ENCODE peak calls at places on chromosomes 12 and 14, in five cellular contexts. One of them, this sample, is unnamed.

GRCh38 chr12:101697197-101697929 is at the start of gene CHPT1:
- DNase-seq in stomach: peak; percentile 82
- DNase-seq in thoracic aorta: peak; percentile 5
- DNase-seq in neural progenitor cell: peak; percentile 87
- DNase-seq in fibroblast of the aortic adventitia: no peak
- DNase-seq in this sample: peak; percentile 15

GRCh38 chr12:86647800-86648199 is 391.6 kb upstream of the MGAT4C start:
- DNase-seq in fibroblast of the aortic adventitia: no peak
- DNase-seq in thoracic aorta: no peak
- DNase-seq in neural progenitor cell: no peak
- DNase-seq in stomach: no peak
- DNase-seq in this sample: no peak

GRCh38 chr12:27780612-27781408 is 774 bp upstream of the MANSC4 start:
- DNase-seq in thoracic aorta: peak; percentile 24
- DNase-seq in fibroblast of the aortic adventitia: peak; percentile 60
- DNase-seq in stomach: peak; percentile 26
- DNase-seq in neural progenitor cell: peak; percentile 41
- DNase-seq in this sample: peak; percentile 50

GRCh38 chr12:69095765-69096477 is 143.4 kb upstream of the CPSF6 start:
- DNase-seq in neural progenitor cell: no peak
- DNase-seq in thoracic aorta: no peak
- DNase-seq in fibroblast of the aortic adventitia: peak; percentile 28
- DNase-seq in stomach: no peak
- DNase-seq in this sample: no peak

GRCh38 chr14:55249423-55249822 is 21.8 kb upstream of the FBXO34 start:
- DNase-seq in thoracic aorta: no peak
- DNase-seq in stomach: no peak
- DNase-seq in fibroblast of the aortic adventitia: peak; percentile 64
- DNase-seq in neural progenitor cell: no peak
- DNase-seq in this sample: peak; percentile 57

GRCh38 chr12:131040491-131040890 is 86.8 kb downstream of the ADGRD1 start:
- DNase-seq in fibroblast of the aortic adventitia: no peak
- DNase-seq in neural progenitor cell: no peak
- DNase-seq in thoracic aorta: no peak
- DNase-seq in stomach: no peak
- DNase-seq in this sample: no peak

GRCh38 chr12:76024102-76024781 is 7.3 kb downstream of the PHLDA1 start:
- DNase-seq in thoracic aorta: no peak
- DNase-seq in stomach: no peak
- DNase-seq in fibroblast of the aortic adventitia: peak; percentile 40
- DNase-seq in neural progenitor cell: no peak
- DNase-seq in this sample: peak; percentile 32

GRCh38 chr14:93981316-93981715 is 4.9 kb upstream of the ASB2 start:
- DNase-seq in fibroblast of the aortic adventitia: no peak
- DNase-seq in stomach: no peak
- DNase-seq in neural progenitor cell: no peak
- DNase-seq in thoracic aorta: no peak
- DNase-seq in this sample: no peak

GRCh38 chr12:25983625-25984024 is 25.1 kb downstream of the RASSF8 start:
- DNase-seq in thoracic aorta: no peak
- DNase-seq in stomach: no peak
- DNase-seq in fibroblast of the aortic adventitia: no peak
- DNase-seq in neural progenitor cell: no peak
- DNase-seq in this sample: no peak

GRCh38 chr12:111327474-111327873 is 41.4 kb downstream of the PHETA1 start:
- DNase-seq in neural progenitor cell: no peak
- DNase-seq in stomach: no peak
- DNase-seq in thoracic aorta: no peak
- DNase-seq in fibroblast of the aortic adventitia: no peak
- DNase-seq in this sample: no peak

GRCh38 chr12:113655919-113656318 is 184.2 kb upstream of the LHX5 start:
- DNase-seq in stomach: no peak
- DNase-seq in fibroblast of the aortic adventitia: no peak
- DNase-seq in thoracic aorta: no peak
- DNase-seq in neural progenitor cell: no peak
- DNase-seq in this sample: no peak

GRCh38 chr14:69152181-69152943 is 557 bp downstream of the DCAF5 start:
- DNase-seq in thoracic aorta: no peak
- DNase-seq in neural progenitor cell: peak; percentile 70
- DNase-seq in stomach: no peak
- DNase-seq in fibroblast of the aortic adventitia: peak; percentile 40
- DNase-seq in this sample: peak; percentile 51

GRCh38 chr12:121786441-121786825 is 7.1 kb downstream of the RHOF start:
- DNase-seq in neural progenitor cell: no peak
- DNase-seq in thoracic aorta: no peak
- DNase-seq in stomach: peak; percentile 85
- DNase-seq in fibroblast of the aortic adventitia: peak; percentile 87
- DNase-seq in this sample: peak; percentile 64

GRCh38 chr14:80136358-80136757 is 74.9 kb downstream of the DIO2 start:
- DNase-seq in neural progenitor cell: peak; percentile 4
- DNase-seq in thoracic aorta: no peak
- DNase-seq in stomach: no peak
- DNase-seq in fibroblast of the aortic adventitia: no peak
- DNase-seq in this sample: peak; percentile 22

GRCh38 chr12:80313184-80313583 is 130.9 kb upstream of the PTPRQ start:
- DNase-seq in neural progenitor cell: no peak
- DNase-seq in stomach: no peak
- DNase-seq in fibroblast of the aortic adventitia: peak; percentile 35
- DNase-seq in thoracic aorta: no peak
- DNase-seq in this sample: peak; percentile 22
- TF ChIP-seq CTCF in neural progenitor cell: no peak
- TF ChIP-seq CTCF in stomach: no peak
- TF ChIP-seq CTCF in fibroblast of the aortic adventitia: no peak
- TF ChIP-seq CTCF in thoracic aorta: no peak
- TF ChIP-seq CTCF in this sample: no peak

DNA sequence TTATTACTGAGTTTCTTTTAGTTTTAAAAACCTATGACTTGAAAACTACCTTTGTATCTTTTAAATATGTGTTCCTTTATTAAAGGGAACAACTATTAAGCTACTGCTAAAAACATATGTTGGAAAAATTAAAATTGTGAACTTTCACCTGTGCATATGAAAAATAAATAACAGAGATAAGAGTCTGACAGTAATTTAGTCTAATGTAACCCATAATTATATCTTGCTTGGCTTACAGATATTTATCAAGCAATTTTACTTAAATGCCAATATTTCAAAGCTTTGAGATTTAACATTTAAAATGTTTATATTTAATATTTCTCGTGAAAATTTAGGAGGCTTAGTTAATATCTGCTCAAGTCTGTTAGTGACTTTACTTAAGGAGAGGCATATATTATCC is 309.8 kb downstream of the CCER1 start:
- DNase-seq in fibroblast of the aortic adventitia: no peak
- DNase-seq in neural progenitor cell: no peak
- DNase-seq in thoracic aorta: no peak
- DNase-seq in stomach: no peak
- DNase-seq in this sample: no peak
- H3K4me3 ChIP-seq in fibroblast of the aortic adventitia: no peak overlapping the region
- H3K4me3 ChIP-seq in neural progenitor cell: no peak overlapping the region
- H3K4me3 ChIP-seq in thoracic aorta: no peak overlapping the region
- H3K4me3 ChIP-seq in stomach: no peak overlapping the region
- H3K4me3 ChIP-seq in this sample: no peak overlapping the region

GRCh38 chr12:49827351-49828099 is 688 bp downstream of the NCKAP5L start:
- DNase-seq in thoracic aorta: no peak
- DNase-seq in stomach: peak; percentile 66
- DNase-seq in neural progenitor cell: peak; percentile 89
- DNase-seq in fibroblast of the aortic adventitia: peak; percentile 67
- DNase-seq in this sample: peak; percentile 67
- TF ChIP-seq CTCF in thoracic aorta: no peak
- TF ChIP-seq CTCF in stomach: no peak
- TF ChIP-seq CTCF in neural progenitor cell: no peak
- TF ChIP-seq CTCF in fibroblast of the aortic adventitia: no peak
- TF ChIP-seq CTCF in this sample: no peak

GRCh38 chr14:78566859-78567172 is 396.6 kb downstream of the NRXN3 start:
- DNase-seq in fibroblast of the aortic adventitia: no peak
- DNase-seq in thoracic aorta: no peak
- DNase-seq in stomach: no peak
- DNase-seq in neural progenitor cell: no peak
- DNase-seq in this sample: no peak

GRCh38 chr14:78567343-78567742 is 397.2 kb downstream of the NRXN3 start:
- DNase-seq in stomach: no peak
- DNase-seq in fibroblast of the aortic adventitia: peak; percentile 13
- DNase-seq in neural progenitor cell: no peak
- DNase-seq in thoracic aorta: no peak
- DNase-seq in this sample: peak; percentile 1

GRCh38 chr14:78566017-78566858 is 396.1 kb downstream of the NRXN3 start:
- DNase-seq in fibroblast of the aortic adventitia: peak; percentile 79
- DNase-seq in neural progenitor cell: peak; percentile 88
- DNase-seq in stomach: peak; percentile 81
- DNase-seq in thoracic aorta: peak; percentile 33
- DNase-seq in this sample: peak; percentile 80
- H3K4me3 ChIP-seq in fibroblast of the aortic adventitia: peak overlapping the region; percentile 55
- H3K4me3 ChIP-seq in neural progenitor cell: peak overlapping the region; percentile 36
- H3K4me3 ChIP-seq in stomach: peak overlapping the region; percentile 38
- H3K4me3 ChIP-seq in thoracic aorta: peak overlapping the region; percentile 60
- H3K4me3 ChIP-seq in this sample: peak overlapping the region; percentile 17

GRCh38 chr14:102321456-102322101 is 2.0 kb downstream of the ZNF839 start:
- DNase-seq in thoracic aorta: no peak
- DNase-seq in stomach: no peak
- DNase-seq in fibroblast of the aortic adventitia: no peak
- DNase-seq in neural progenitor cell: no peak
- DNase-seq in this sample: no peak

GRCh38 chr14:102320671-102321455 is 1.3 kb downstream of the ZNF839 start:
- DNase-seq in thoracic aorta: no peak
- DNase-seq in stomach: no peak
- DNase-seq in neural progenitor cell: no peak
- DNase-seq in fibroblast of the aortic adventitia: no peak
- DNase-seq in this sample: no peak

GRCh38 chr14:102325791-102326345 is 6.3 kb downstream of the ZNF839 start:
- DNase-seq in thoracic aorta: no peak
- DNase-seq in neural progenitor cell: no peak
- DNase-seq in fibroblast of the aortic adventitia: no peak
- DNase-seq in stomach: no peak
- DNase-seq in this sample: peak; percentile 58

GRCh38 chr14:102320033-102320660 is 601 bp downstream of the ZNF839 start:
- DNase-seq in thoracic aorta: no peak
- DNase-seq in neural progenitor cell: peak; percentile 62
- DNase-seq in fibroblast of the aortic adventitia: peak; percentile 58
- DNase-seq in stomach: peak; percentile 49
- DNase-seq in this sample: peak; percentile 75

GRCh38 chr14:102323102-102323501 is 3.6 kb downstream of the ZNF839 start:
- DNase-seq in fibroblast of the aortic adventitia: peak; percentile 88
- DNase-seq in stomach: peak; percentile 67
- DNase-seq in neural progenitor cell: peak; percentile 65
- DNase-seq in thoracic aorta: peak; percentile 47
- DNase-seq in this sample: peak; percentile 91
- TF ChIP-seq CTCF in fibroblast of the aortic adventitia: peak; percentile 74
- TF ChIP-seq CTCF in stomach: peak; percentile 36
- TF ChIP-seq CTCF in neural progenitor cell: peak; percentile 50
- TF ChIP-seq CTCF in thoracic aorta: peak; percentile 39
- TF ChIP-seq CTCF in this sample: peak; percentile 76

GRCh38 chr12:6927999-6928702 is 392 bp downstream of the ATN1 start:
- DNase-seq in fibroblast of the aortic adventitia: no peak
- DNase-seq in stomach: no peak
- DNase-seq in thoracic aorta: no peak
- DNase-seq in neural progenitor cell: peak; percentile 48
- DNase-seq in this sample: no peak

GRCh38 chr12:6928703-6929407 is 1.1 kb downstream of the ATN1 start:
- DNase-seq in stomach: no peak
- DNase-seq in neural progenitor cell: no peak
- DNase-seq in thoracic aorta: no peak
- DNase-seq in fibroblast of the aortic adventitia: no peak
- DNase-seq in this sample: no peak

GRCh38 chr12:6925239-6925542 is 2.6 kb upstream of the ATN1 start:
- DNase-seq in thoracic aorta: no peak
- DNase-seq in neural progenitor cell: peak; percentile 64
- DNase-seq in fibroblast of the aortic adventitia: no peak
- DNase-seq in stomach: no peak
- DNase-seq in this sample: peak; percentile 44

GRCh38 chr12:6925543-6926279 is 2.0 kb upstream of the ATN1 start:
- DNase-seq in neural progenitor cell: peak; percentile 77
- DNase-seq in stomach: peak; percentile 77
- DNase-seq in fibroblast of the aortic adventitia: peak; percentile 97
- DNase-seq in thoracic aorta: no peak
- DNase-seq in this sample: peak; percentile 63

GRCh38 chr12:6927379-6927991 is at the start of gene ATN1:
- DNase-seq in fibroblast of the aortic adventitia: peak; percentile 80
- DNase-seq in stomach: peak; percentile 68
- DNase-seq in thoracic aorta: no peak
- DNase-seq in neural progenitor cell: peak; percentile 84
- DNase-seq in this sample: peak; percentile 82
- H3K4me3 ChIP-seq in fibroblast of the aortic adventitia: peak within 1 kb of the TSS; percentile 86
- H3K4me3 ChIP-seq in stomach: peak within 1 kb of the TSS; percentile 95
- H3K4me3 ChIP-seq in thoracic aorta: peak within 1 kb of the TSS; percentile 95
- H3K4me3 ChIP-seq in neural progenitor cell: peak within 1 kb of the TSS; percentile 91
- H3K4me3 ChIP-seq in this sample: peak within 1 kb of the TSS; percentile 79

GRCh38 chr12:1632702-1633101 is 3.7 kb downstream of the WNT5B start:
- DNase-seq in fibroblast of the aortic adventitia: no peak
- DNase-seq in thoracic aorta: no peak
- DNase-seq in neural progenitor cell: no peak
- DNase-seq in stomach: no peak
- DNase-seq in this sample: no peak

GRCh38 chr12:1628671-1629337 is at the start of gene WNT5B:
- DNase-seq in neural progenitor cell: peak; percentile 42
- DNase-seq in fibroblast of the aortic adventitia: no peak
- DNase-seq in thoracic aorta: no peak
- DNase-seq in stomach: no peak
- DNase-seq in this sample: no peak

GRCh38 chr12:1629338-1630080 is 478 bp downstream of the WNT5B start:
- DNase-seq in thoracic aorta: no peak
- DNase-seq in neural progenitor cell: peak; percentile 61
- DNase-seq in fibroblast of the aortic adventitia: no peak
- DNase-seq in stomach: no peak
- DNase-seq in this sample: no peak

GRCh38 chr12:1630827-1631591 is 2.0 kb downstream of the WNT5B start:
- DNase-seq in fibroblast of the aortic adventitia: no peak
- DNase-seq in stomach: no peak
- DNase-seq in neural progenitor cell: peak; percentile 53
- DNase-seq in thoracic aorta: no peak
- DNase-seq in this sample: peak; percentile 77

GRCh38 chr12:1630081-1630826 is 1.2 kb downstream of the WNT5B start:
- DNase-seq in fibroblast of the aortic adventitia: no peak
- DNase-seq in thoracic aorta: no peak
- DNase-seq in neural progenitor cell: peak; percentile 69
- DNase-seq in stomach: peak; percentile 39
- DNase-seq in this sample: no peak
- TF ChIP-seq CTCF in fibroblast of the aortic adventitia: no peak
- TF ChIP-seq CTCF in thoracic aorta: no peak
- TF ChIP-seq CTCF in neural progenitor cell: peak; percentile 24
- TF ChIP-seq CTCF in stomach: no peak
- TF ChIP-seq CTCF in this sample: no peak

GRCh38 chr14:104564744-104565679 is 14.6 kb upstream of the C14orf180 start:
- DNase-seq in fibroblast of the aortic adventitia: no peak
- DNase-seq in neural progenitor cell: no peak
- DNase-seq in stomach: no peak
- DNase-seq in thoracic aorta: no peak
- DNase-seq in this sample: no peak
- H3K4me3 ChIP-seq in fibroblast of the aortic adventitia: no peak overlapping the region
- H3K4me3 ChIP-seq in neural progenitor cell: no peak overlapping the region
- H3K4me3 ChIP-seq in stomach: no peak overlapping the region
- H3K4me3 ChIP-seq in thoracic aorta: no peak overlapping the region
- H3K4me3 ChIP-seq in this sample: no peak overlapping the region